ENCODE peak calls at places on chromosome 22, in eight cellular contexts. One of them, this sample, is unnamed.

GRCh38 chr22:26718905-26719304 is 61.5 kb downstream of the MIAT start:
- DNase-seq in astrocyte: peak; percentile 98
- DNase-seq in kidney epithelial cell: peak; percentile 81
- DNase-seq in breast epithelium: no peak
- DNase-seq in fibroblast of mammary gland: peak; percentile 87
- DNase-seq in IMR-90: peak; percentile 91
- DNase-seq in AG09309: peak; percentile 84
- DNase-seq in heart left ventricle: no peak
- DNase-seq in this sample: peak; percentile 77

GRCh38 chr22:27676545-27677188 is 124.9 kb downstream of the MN1 start:
- DNase-seq in IMR-90: no peak
- DNase-seq in heart left ventricle: no peak
- DNase-seq in astrocyte: no peak
- DNase-seq in fibroblast of mammary gland: no peak
- DNase-seq in kidney epithelial cell: no peak
- DNase-seq in breast epithelium: no peak
- DNase-seq in AG09309: no peak
- DNase-seq in this sample: no peak

GRCh38 chr22:23503142-23503541 is 76.9 kb downstream of the IGLL1 start:
- DNase-seq in AG09309: no peak
- DNase-seq in fibroblast of mammary gland: no peak
- DNase-seq in breast epithelium: no peak
- DNase-seq in IMR-90: no peak
- DNase-seq in astrocyte: no peak
- DNase-seq in heart left ventricle: no peak
- DNase-seq in kidney epithelial cell: no peak
- DNase-seq in this sample: no peak

GRCh38 chr22:50252081-50253045 is 1.3 kb upstream of the HDAC10 start:
- DNase-seq in breast epithelium: peak; percentile 81
- DNase-seq in AG09309: no peak
- DNase-seq in IMR-90: peak; percentile 52
- DNase-seq in heart left ventricle: peak; percentile 81
- DNase-seq in kidney epithelial cell: no peak
- DNase-seq in astrocyte: no peak
- DNase-seq in fibroblast of mammary gland: peak; percentile 59
- DNase-seq in this sample: no peak

GRCh38 chr22:32920032-32920628 is 118.6 kb downstream of the TIMP3 start:
- DNase-seq in kidney epithelial cell: no peak
- DNase-seq in fibroblast of mammary gland: peak; percentile 67
- DNase-seq in IMR-90: peak; percentile 33
- DNase-seq in AG09309: peak; percentile 66
- DNase-seq in heart left ventricle: peak; percentile 75
- DNase-seq in breast epithelium: no peak
- DNase-seq in astrocyte: peak; percentile 60
- DNase-seq in this sample: no peak

GRCh38 chr22:43320943-43321900 is 21.9 kb downstream of the SCUBE1 start:
- DNase-seq in AG09309: no peak
- DNase-seq in kidney epithelial cell: no peak
- DNase-seq in IMR-90: no peak
- DNase-seq in fibroblast of mammary gland: no peak
- DNase-seq in breast epithelium: no peak
- DNase-seq in heart left ventricle: no peak
- DNase-seq in astrocyte: no peak
- DNase-seq in this sample: no peak

GRCh38 chr22:31323578-31324550 is 22.3 kb downstream of the PATZ1 start:
- DNase-seq in AG09309: no peak
- DNase-seq in fibroblast of mammary gland: no peak
- DNase-seq in kidney epithelial cell: no peak
- DNase-seq in breast epithelium: no peak
- DNase-seq in IMR-90: no peak
- DNase-seq in heart left ventricle: no peak
- DNase-seq in astrocyte: no peak
- DNase-seq in this sample: no peak

GRCh38 chr22:31572939-31573338 is 76.6 kb downstream of the SFI1 start:
- DNase-seq in astrocyte: no peak
- DNase-seq in kidney epithelial cell: no peak
- DNase-seq in heart left ventricle: no peak
- DNase-seq in IMR-90: no peak
- DNase-seq in breast epithelium: no peak
- DNase-seq in fibroblast of mammary gland: no peak
- DNase-seq in AG09309: no peak
- DNase-seq in this sample: no peak

GRCh38 chr22:49586873-49587272 is 240.8 kb downstream of the BRD1 start:
- DNase-seq in IMR-90: no peak
- DNase-seq in astrocyte: no peak
- DNase-seq in breast epithelium: no peak
- DNase-seq in AG09309: no peak
- DNase-seq in kidney epithelial cell: no peak
- DNase-seq in heart left ventricle: no peak
- DNase-seq in fibroblast of mammary gland: no peak
- DNase-seq in this sample: no peak

GRCh38 chr22:24285245-24285644 is 14.6 kb downstream of the SPECC1L start:
- DNase-seq in AG09309: no peak
- DNase-seq in astrocyte: peak; percentile 29
- DNase-seq in kidney epithelial cell: no peak
- DNase-seq in breast epithelium: no peak
- DNase-seq in fibroblast of mammary gland: no peak
- DNase-seq in IMR-90: peak; percentile 28
- DNase-seq in heart left ventricle: no peak
- DNase-seq in this sample: no peak

GRCh38 chr22:49590381-49590780 is 237.3 kb downstream of the BRD1 start:
- DNase-seq in heart left ventricle: no peak
- DNase-seq in breast epithelium: no peak
- DNase-seq in AG09309: no peak
- DNase-seq in astrocyte: no peak
- DNase-seq in fibroblast of mammary gland: no peak
- DNase-seq in kidney epithelial cell: no peak
- DNase-seq in IMR-90: no peak
- DNase-seq in this sample: no peak

GRCh38 chr22:24421428-24421931 is 5.9 kb upstream of the ADORA2A start:
- DNase-seq in IMR-90: no peak
- DNase-seq in fibroblast of mammary gland: no peak
- DNase-seq in kidney epithelial cell: no peak
- DNase-seq in breast epithelium: no peak
- DNase-seq in heart left ventricle: no peak
- DNase-seq in astrocyte: no peak
- DNase-seq in AG09309: no peak
- DNase-seq in this sample: no peak

GRCh38 chr22:47107431-47107830 is 345.0 kb downstream of the TBC1D22A start:
- DNase-seq in astrocyte: peak; percentile 82
- DNase-seq in heart left ventricle: no peak
- DNase-seq in fibroblast of mammary gland: peak; percentile 80
- DNase-seq in breast epithelium: no peak
- DNase-seq in IMR-90: peak; percentile 88
- DNase-seq in kidney epithelial cell: peak; percentile 41
- DNase-seq in AG09309: peak; percentile 52
- DNase-seq in this sample: peak; percentile 21

GRCh38 chr22:47835726-47836125 is 1073.3 kb downstream of the TBC1D22A start:
- DNase-seq in kidney epithelial cell: peak; percentile 93
- DNase-seq in heart left ventricle: no peak
- DNase-seq in breast epithelium: no peak
- DNase-seq in AG09309: peak; percentile 14
- DNase-seq in astrocyte: peak; percentile 82
- DNase-seq in fibroblast of mammary gland: peak; percentile 71
- DNase-seq in IMR-90: peak; percentile 6
- DNase-seq in this sample: peak; percentile 31

GRCh38 chr22:37165940-37166674 is 16.4 kb upstream of the IL2RB start:
- DNase-seq in breast epithelium: no peak
- DNase-seq in AG09309: no peak
- DNase-seq in astrocyte: no peak
- DNase-seq in IMR-90: no peak
- DNase-seq in heart left ventricle: peak; percentile 20
- DNase-seq in fibroblast of mammary gland: no peak
- DNase-seq in kidney epithelial cell: no peak
- DNase-seq in this sample: no peak
- H3K4me3 ChIP-seq in breast epithelium: no peak overlapping the region
- H3K4me3 ChIP-seq in AG09309: no peak overlapping the region
- H3K4me3 ChIP-seq in astrocyte: no peak overlapping the region
- H3K4me3 ChIP-seq in IMR-90: no peak overlapping the region
- H3K4me3 ChIP-seq in heart left ventricle: no peak overlapping the region
- H3K4me3 ChIP-seq in fibroblast of mammary gland: no peak overlapping the region
- H3K4me3 ChIP-seq in kidney epithelial cell: no peak overlapping the region
- H3K4me3 ChIP-seq in this sample: no peak overlapping the region

DNA sequence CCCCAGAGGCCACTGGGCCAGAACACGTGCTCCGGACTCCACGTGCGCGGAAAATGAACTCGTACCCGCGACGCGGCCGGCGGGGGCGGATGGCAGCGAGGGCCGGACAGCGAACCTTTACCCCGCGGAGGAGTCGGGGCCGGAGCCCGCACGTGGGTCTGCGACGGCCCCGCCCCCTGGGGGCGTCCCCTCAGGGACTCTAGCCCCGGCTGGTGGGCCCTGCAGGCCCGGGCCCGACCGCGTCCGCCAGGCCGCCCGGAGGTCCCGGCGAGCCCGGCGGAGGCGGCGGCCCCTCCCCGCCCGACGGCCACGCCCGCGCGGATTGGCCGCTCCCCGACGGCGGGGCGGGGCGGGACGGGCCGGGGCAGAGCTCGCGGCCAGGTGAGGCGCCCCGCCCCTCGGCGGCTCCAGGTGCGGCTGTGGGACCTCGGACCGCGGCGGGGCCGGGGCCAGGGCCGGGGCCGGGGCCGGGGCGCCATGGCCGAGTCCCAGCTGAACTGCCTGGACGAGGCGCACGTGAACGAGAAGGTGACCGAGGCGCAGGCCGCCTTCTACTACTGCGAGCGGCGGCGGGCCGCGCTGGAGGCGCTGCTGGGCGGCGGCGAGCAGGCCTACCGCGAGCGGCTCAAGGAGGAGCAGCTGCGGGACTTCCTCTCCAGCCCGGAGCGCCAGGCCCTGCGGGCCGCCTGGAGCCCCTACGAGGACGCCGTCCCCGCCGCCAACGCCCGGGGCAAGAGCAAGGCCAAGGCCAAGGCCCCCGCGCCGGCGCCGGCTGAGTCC is at the start of gene FAM83F:
- DNase-seq in IMR-90: no peak
- DNase-seq in fibroblast of mammary gland: no peak
- DNase-seq in astrocyte: no peak
- DNase-seq in heart left ventricle: no peak
- DNase-seq in breast epithelium: no peak
- DNase-seq in AG09309: no peak
- DNase-seq in kidney epithelial cell: no peak
- DNase-seq in this sample: no peak
- H3K4me3 ChIP-seq in IMR-90: no peak within 1 kb of the TSS
- H3K4me3 ChIP-seq in fibroblast of mammary gland: no peak within 1 kb of the TSS
- H3K4me3 ChIP-seq in astrocyte: no peak within 1 kb of the TSS
- H3K4me3 ChIP-seq in heart left ventricle: peak within 1 kb of the TSS; percentile 15
- H3K4me3 ChIP-seq in breast epithelium: peak within 1 kb of the TSS; percentile 71
- H3K4me3 ChIP-seq in AG09309: no peak within 1 kb of the TSS
- H3K4me3 ChIP-seq in kidney epithelial cell: peak within 1 kb of the TSS; percentile 22
- H3K4me3 ChIP-seq in this sample: no peak within 1 kb of the TSS

GRCh38 chr22:30305906-30306628 is 16.8 kb upstream of the CASTOR1 start:
- DNase-seq in heart left ventricle: no peak
- DNase-seq in AG09309: no peak
- DNase-seq in astrocyte: no peak
- DNase-seq in breast epithelium: no peak
- DNase-seq in IMR-90: no peak
- DNase-seq in fibroblast of mammary gland: no peak
- DNase-seq in kidney epithelial cell: no peak
- DNase-seq in this sample: no peak

GRCh38 chr22:30308096-30308495 is 18.6 kb downstream of the TBC1D10A start:
- DNase-seq in heart left ventricle: no peak
- DNase-seq in breast epithelium: no peak
- DNase-seq in AG09309: no peak
- DNase-seq in IMR-90: no peak
- DNase-seq in astrocyte: no peak
- DNase-seq in fibroblast of mammary gland: no peak
- DNase-seq in kidney epithelial cell: no peak
- DNase-seq in this sample: no peak

GRCh38 chr22:30308518-30309230 is 18.1 kb downstream of the TBC1D10A start:
- DNase-seq in IMR-90: peak; percentile 73
- DNase-seq in heart left ventricle: peak; percentile 45
- DNase-seq in astrocyte: peak; percentile 78
- DNase-seq in fibroblast of mammary gland: peak; percentile 79
- DNase-seq in AG09309: no peak
- DNase-seq in kidney epithelial cell: no peak
- DNase-seq in breast epithelium: no peak
- DNase-seq in this sample: no peak

GRCh38 chr22:30306629-30307016 is 17.3 kb upstream of the CASTOR1 start:
- DNase-seq in fibroblast of mammary gland: no peak
- DNase-seq in breast epithelium: no peak
- DNase-seq in IMR-90: no peak
- DNase-seq in kidney epithelial cell: no peak
- DNase-seq in astrocyte: no peak
- DNase-seq in heart left ventricle: no peak
- DNase-seq in AG09309: no peak
- DNase-seq in this sample: no peak

GRCh38 chr22:30307026-30307574 is 17.8 kb upstream of the CASTOR1 start:
- DNase-seq in kidney epithelial cell: no peak
- DNase-seq in fibroblast of mammary gland: no peak
- DNase-seq in breast epithelium: no peak
- DNase-seq in heart left ventricle: peak; percentile 25
- DNase-seq in AG09309: no peak
- DNase-seq in astrocyte: no peak
- DNase-seq in IMR-90: no peak
- DNase-seq in this sample: no peak
- H3K4me3 ChIP-seq in kidney epithelial cell: no peak overlapping the region
- H3K4me3 ChIP-seq in fibroblast of mammary gland: no peak overlapping the region
- H3K4me3 ChIP-seq in breast epithelium: no peak overlapping the region
- H3K4me3 ChIP-seq in heart left ventricle: no peak overlapping the region
- H3K4me3 ChIP-seq in AG09309: no peak overlapping the region
- H3K4me3 ChIP-seq in astrocyte: no peak overlapping the region
- H3K4me3 ChIP-seq in IMR-90: no peak overlapping the region
- H3K4me3 ChIP-seq in this sample: no peak overlapping the region

GRCh38 chr22:17914474-17914873 is 109.9 kb downstream of the MICAL3 start:
- DNase-seq in astrocyte: no peak
- DNase-seq in IMR-90: no peak
- DNase-seq in fibroblast of mammary gland: no peak
- DNase-seq in AG09309: no peak
- DNase-seq in heart left ventricle: no peak
- DNase-seq in breast epithelium: no peak
- DNase-seq in kidney epithelial cell: no peak
- DNase-seq in this sample: no peak
- H3K4me3 ChIP-seq in astrocyte: no peak overlapping the region
- H3K4me3 ChIP-seq in IMR-90: no peak overlapping the region
- H3K4me3 ChIP-seq in fibroblast of mammary gland: no peak overlapping the region
- H3K4me3 ChIP-seq in AG09309: no peak overlapping the region
- H3K4me3 ChIP-seq in heart left ventricle: no peak overlapping the region
- H3K4me3 ChIP-seq in breast epithelium: no peak overlapping the region
- H3K4me3 ChIP-seq in kidney epithelial cell: no peak overlapping the region
- H3K4me3 ChIP-seq in this sample: no peak overlapping the region

DNA sequence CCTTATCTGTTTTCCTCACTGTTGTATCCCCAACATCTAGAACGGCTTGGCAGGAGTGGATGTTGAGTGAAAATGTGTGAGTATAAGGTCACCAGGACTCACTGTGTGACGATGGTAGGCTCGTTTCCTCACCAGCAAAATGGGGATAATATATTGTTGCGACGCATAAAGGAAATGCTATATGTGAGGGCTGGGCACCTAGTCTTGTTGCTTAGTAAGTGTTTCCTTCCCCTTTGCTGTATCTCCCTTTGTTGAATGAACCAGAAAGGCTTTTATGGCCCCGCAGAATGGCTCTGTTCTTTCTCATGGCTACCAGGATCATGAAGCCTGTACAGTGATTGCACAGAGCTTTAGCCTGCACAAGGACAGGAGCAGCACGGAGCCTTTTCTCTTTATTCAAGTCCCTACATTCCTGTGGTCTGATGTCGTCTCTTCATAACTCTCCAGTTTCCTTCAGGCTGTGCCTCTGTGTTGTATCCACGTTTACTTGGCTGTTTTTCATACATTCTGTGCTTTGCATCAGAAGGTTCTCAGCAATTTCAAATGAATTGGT is 5.4 kb downstream of the TNRC6B start:
- DNase-seq in breast epithelium: no peak
- DNase-seq in AG09309: peak; percentile 69
- DNase-seq in kidney epithelial cell: peak; percentile 54
- DNase-seq in IMR-90: peak; percentile 87
- DNase-seq in astrocyte: peak; percentile 89
- DNase-seq in heart left ventricle: no peak
- DNase-seq in fibroblast of mammary gland: peak; percentile 80
- DNase-seq in this sample: no peak
- H3K4me3 ChIP-seq in breast epithelium: no peak overlapping the region
- H3K4me3 ChIP-seq in AG09309: no peak overlapping the region
- H3K4me3 ChIP-seq in kidney epithelial cell: no peak overlapping the region
- H3K4me3 ChIP-seq in IMR-90: no peak overlapping the region
- H3K4me3 ChIP-seq in astrocyte: peak overlapping the region; percentile 8
- H3K4me3 ChIP-seq in heart left ventricle: peak overlapping the region; percentile 2
- H3K4me3 ChIP-seq in fibroblast of mammary gland: peak overlapping the region; percentile 15
- H3K4me3 ChIP-seq in this sample: peak overlapping the region; percentile 14

This sample was measured in HFF-Myc.